ENCODE peak calls at places on chromosomes 3 and 15, in nine cellular contexts. N is endodermal cell; K is GM12878; X is mesendoderm; Q is tibial artery; O is gastrocnemius medialis; R is right lobe of liver; C is CD4-positive, CD25-positive, alpha-beta regulatory T cell; I is brain microvascular endothelial cell. B is an unnamed sample.

GRCh38 chr3:124860599-124860998 is 26.6 kb downstream of the ITGB5 start:
- DNase-seq in N (no peak), K (no peak), X (peak; percentile 85), Q (peak; percentile 87), O (peak; percentile 87), R (no peak), C (no peak), I (peak; percentile 96), B (no peak)

GRCh38 chr15:34043813-34044212 is 4.8 kb upstream of the AVEN start:
- DNase-seq in N (no peak), K (no peak), X (no peak), Q (no peak), O (no peak), R (no peak), C (no peak), I (no peak), B (no peak)

GRCh38 chr15:25709437-25710159 is 153.5 kb downstream of the ATP10A start:
- DNase-seq in N (no peak), K (no peak), X (no peak), Q (peak; percentile 58), O (no peak), R (no peak), C (no peak), I (no peak), B (peak; percentile 46)

GRCh38 chr3:8931342-8931741 is 31.9 kb downstream of the RAD18 start:
- DNase-seq in N (no peak), K (no peak), X (no peak), Q (no peak), O (no peak), R (no peak), C (no peak), I (no peak), B (no peak)

GRCh38 chr3:116201032-116201690 is 244.1 kb downstream of the LSAMP start:
- DNase-seq in N (peak; percentile 45), K (no peak), X (no peak), Q (no peak), O (no peak), R (no peak), C (no peak), I (no peak), B (no peak)

GRCh38 chr3:125591116-125591755 is 4.1 kb downstream of the OSBPL11 start:
- DNase-seq in N (peak; percentile 64), K (no peak), X (no peak), Q (no peak), O (no peak), R (no peak), C (no peak), I (no peak), B (no peak)

GRCh38 chr3:74861211-74861610 is 246.8 kb upstream of the CNTN3 start:
- DNase-seq in N (no peak), K (no peak), X (no peak), Q (no peak), O (no peak), R (no peak), C (no peak), I (no peak), B (no peak)

GRCh38 chr3:15858547-15859506 is 61.0 kb upstream of the ANKRD28 start:
- DNase-seq in N (peak; percentile 89), K (peak; percentile 26), X (peak; percentile 77), Q (peak; percentile 72), O (peak; percentile 80), R (peak; percentile 94), C (peak; percentile 55), I (no peak), B (peak; percentile 87)

GRCh38 chr3:138898301-138898700 is 48.6 kb downstream of the FOXL2 start:
- DNase-seq in N (no peak), K (no peak), X (no peak), Q (no peak), O (no peak), R (no peak), C (no peak), I (peak; percentile 3), B (no peak)

GRCh38 chr15:42937143-42937542 is 16.6 kb upstream of the TTBK2 start:
- DNase-seq in N (no peak), K (no peak), X (no peak), Q (no peak), O (no peak), R (no peak), C (no peak), I (no peak), B (no peak)

GRCh38 chr15:66854012-66854965 is 152.3 kb downstream of the SMAD6 start:
- DNase-seq in N (peak; percentile 66), K (no peak), X (no peak), Q (no peak), O (no peak), R (peak; percentile 45), C (no peak), I (no peak), B (no peak)

GRCh38 chr15:58546635-58547627 is 115.1 kb downstream of the LIPC start:
- DNase-seq in N (peak; percentile 45), K (no peak), X (peak; percentile 81), Q (peak; percentile 77), O (peak; percentile 85), R (peak; percentile 84), C (no peak), I (peak; percentile 92), B (peak; percentile 62)

GRCh38 chr15:52255008-52255407 is 40.6 kb downstream of the MYO5C start:
- DNase-seq in N (no peak), K (no peak), X (no peak), Q (no peak), O (no peak), R (no peak), C (no peak), I (peak; percentile 67), B (no peak)

GRCh38 chr3:141105828-141106628 is 54.9 kb downstream of the SPSB4 start:
- DNase-seq in N (peak; percentile 89), K (peak; percentile 20), X (peak; percentile 94), Q (peak; percentile 66), O (peak; percentile 59), R (peak; percentile 69), C (peak; percentile 21), I (peak; percentile 88), B (no peak)

GRCh38 chr15:34160735-34161134 is 49.2 kb downstream of the KATNBL1 start:
- DNase-seq in N (peak; percentile 86), K (no peak), X (peak; percentile 17), Q (no peak), O (no peak), R (no peak), C (no peak), I (no peak), B (no peak)

GRCh38 chr3:160279657-160280056 is 54.4 kb downstream of the C3orf80 start:
- DNase-seq in N (peak; percentile 45), K (no peak), X (peak; percentile 30), Q (no peak), O (no peak), R (no peak), C (no peak), I (no peak), B (no peak)

DNA sequence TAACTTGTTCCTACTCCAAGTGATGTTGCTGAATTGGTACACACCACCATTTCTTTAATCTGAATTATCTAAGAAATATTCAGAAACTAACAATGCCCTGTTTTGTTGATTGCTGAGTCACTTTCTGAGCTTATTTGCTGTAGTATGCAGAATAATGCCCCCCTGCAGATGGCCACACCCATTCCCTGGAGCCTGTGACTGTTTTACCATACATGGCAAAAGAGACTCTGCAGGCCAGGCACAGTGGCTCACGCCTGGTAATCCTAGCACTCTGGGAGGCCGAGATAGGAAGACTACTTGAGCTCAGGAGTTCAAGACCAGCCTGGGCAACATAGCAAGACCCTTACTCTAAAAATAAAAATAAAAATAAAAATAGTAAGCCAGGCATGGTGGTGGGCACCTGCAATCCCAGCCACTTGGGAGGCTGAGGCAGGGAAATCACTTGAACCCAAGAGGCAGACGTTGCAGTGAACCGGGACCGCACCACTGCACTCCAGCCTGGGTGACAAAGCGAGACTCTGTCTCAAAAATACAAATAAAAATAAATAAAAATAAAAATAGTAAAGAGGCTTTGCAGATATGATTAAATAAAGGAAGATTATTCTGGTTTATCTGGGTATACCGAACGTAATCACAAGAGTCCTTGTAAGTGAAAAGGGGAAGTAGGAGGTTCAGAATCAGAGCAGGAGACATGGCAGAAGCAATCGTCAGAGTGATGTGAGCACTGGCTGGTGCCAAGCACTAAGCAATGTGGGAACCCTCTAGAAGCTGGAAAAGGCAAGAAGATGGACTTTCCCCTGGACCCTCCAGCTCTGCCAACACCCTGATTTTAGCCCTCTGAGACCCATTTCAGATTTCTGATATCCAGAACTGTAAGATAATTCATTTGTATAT is 19.0 kb downstream of the PCYT1A start:
- DNase-seq in N (peak; percentile 87), K (no peak), X (peak; percentile 92), Q (no peak), O (no peak), R (no peak), C (no peak), I (peak; percentile 86), B (no peak)
- H3K27ac ChIP-seq in N (no peak overlapping the region), K (no peak overlapping the region), X (no peak overlapping the region), Q (no peak overlapping the region), O (no peak overlapping the region), R (no peak overlapping the region), C (no peak overlapping the region), I (peak overlapping the region; percentile 62), B (no peak overlapping the region)

GRCh38 chr3:46946856-46947544 is 29.5 kb downstream of the CCDC12 start:
- DNase-seq in N (no peak), K (no peak), X (no peak), Q (no peak), O (no peak), R (no peak), C (peak; percentile 67), I (peak; percentile 42), B (no peak)
- H3K4me3 ChIP-seq in N (no peak overlapping the region), K (no peak overlapping the region), X (no peak overlapping the region), Q (no peak overlapping the region), O (no peak overlapping the region), R (no peak overlapping the region), C (peak overlapping the region; percentile 48), I (no peak overlapping the region), B (no peak overlapping the region)

GRCh38 chr15:29859293-29859692 is 37.0 kb upstream of the TJP1 start:
- DNase-seq in N (no peak), K (no peak), X (no peak), Q (no peak), O (no peak), R (no peak), C (no peak), I (no peak), B (no peak)
- H3K27ac ChIP-seq in N (no peak overlapping the region), K (no peak overlapping the region), X (no peak overlapping the region), Q (no peak overlapping the region), O (peak overlapping the region; percentile 55), R (no peak overlapping the region), C (no peak overlapping the region), I (peak overlapping the region; percentile 46), B (no peak overlapping the region)

GRCh38 chr3:188241883-188242282 is 87.9 kb downstream of the LPP start:
- DNase-seq in N (no peak), K (no peak), X (no peak), Q (no peak), O (peak; percentile 41), R (no peak), C (no peak), I (no peak), B (no peak)

GRCh38 chr3:188242426-188243123 is 88.6 kb downstream of the LPP start:
- DNase-seq in N (no peak), K (no peak), X (no peak), Q (no peak), O (no peak), R (no peak), C (no peak), I (no peak), B (no peak)

GRCh38 chr3:188241072-188241471 is 87.1 kb downstream of the LPP start:
- DNase-seq in N (no peak), K (no peak), X (no peak), Q (peak; percentile 74), O (peak; percentile 86), R (no peak), C (no peak), I (peak; percentile 73), B (no peak)

GRCh38 chr3:188244395-188244861 is 90.5 kb downstream of the LPP start:
- DNase-seq in N (no peak), K (no peak), X (no peak), Q (no peak), O (no peak), R (no peak), C (no peak), I (peak; percentile 58), B (no peak)

GRCh38 chr3:188243124-188243795 is 89.3 kb downstream of the LPP start:
- DNase-seq in N (no peak), K (no peak), X (peak; percentile 59), Q (no peak), O (no peak), R (no peak), C (no peak), I (no peak), B (no peak)
- H3K4me3 ChIP-seq in N (no peak overlapping the region), K (no peak overlapping the region), X (no peak overlapping the region), Q (no peak overlapping the region), O (no peak overlapping the region), R (no peak overlapping the region), C (no peak overlapping the region), I (no peak overlapping the region), B (no peak overlapping the region)

B was measured in upper lobe of right lung.